ENCODE peak calls at places on chromosome 4, in seven cellular contexts. T is body of pancreas; I is mesenchymal stem cell; E is WERI-Rb-1; J is CD8-positive, alpha-beta T cell; U is transverse colon; D is PC-3. A is an unnamed sample.

GRCh38 chr4:13481569-13481968 is 2.6 kb downstream of the RAB28 start:
- DNase-seq in T (no peak), J (no peak), U (no peak), D (peak; percentile 30), E (no peak), I (peak; percentile 59), A (no peak)

GRCh38 chr4:145815027-145815612 is 123.5 kb downstream of the ZNF827 start:
- DNase-seq in J (no peak), D (no peak), I (no peak), E (no peak), T (no peak), U (no peak), A (no peak)

GRCh38 chr4:79964020-79964714 is 108.9 kb downstream of the ANTXR2 start:
- DNase-seq in J (no peak), I (peak; percentile 9), T (no peak), D (no peak), E (peak; percentile 25), U (no peak), A (no peak)

GRCh38 chr4:87058272-87059073 is 123.7 kb downstream of the AFF1 start:
- DNase-seq in U (no peak), I (peak; percentile 47), E (peak; percentile 78), T (no peak), D (peak; percentile 70), J (no peak), A (no peak)

GRCh38 chr4:88027611-88028608 is 20.5 kb downstream of the PKD2 start:
- DNase-seq in U (no peak), T (no peak), J (no peak), D (peak; percentile 57), E (no peak), I (peak; percentile 94), A (peak; percentile 91)

GRCh38 chr4:15925830-15926229 is 12.7 kb downstream of the FGFBP1 start:
- DNase-seq in E (no peak), J (no peak), U (no peak), D (no peak), I (no peak), T (no peak), A (no peak)

GRCh38 chr4:141853091-141853734 is 216.8 kb downstream of the IL15 start:
- DNase-seq in J (no peak), D (peak; percentile 98), E (no peak), U (peak; percentile 15), T (peak; percentile 70), I (no peak), A (peak; percentile 91)

GRCh38 chr4:151358266-151358665 is 32.9 kb upstream of the SH3D19 start:
- DNase-seq in E (no peak), T (no peak), I (no peak), U (no peak), D (no peak), J (no peak), A (no peak)

GRCh38 chr4:167117273-167117672 is 117.0 kb downstream of the SPOCK3 start:
- DNase-seq in E (no peak), I (no peak), T (no peak), J (no peak), U (no peak), D (no peak), A (peak; percentile 70)

GRCh38 chr4:3285558-3286334 is 7.1 kb upstream of the RGS12 start:
- DNase-seq in E (no peak), D (peak; percentile 46), T (peak; percentile 55), J (no peak), U (peak; percentile 59), I (peak; percentile 31), A (no peak)

GRCh38 chr4:149997881-149998421 is 80.3 kb upstream of the DCLK2 start:
- DNase-seq in T (peak; percentile 6), E (no peak), J (no peak), U (peak; percentile 27), D (peak; percentile 73), I (peak; percentile 51), A (peak; percentile 78)

GRCh38 chr4:7717161-7717560 is 222.5 kb downstream of the AFAP1 start:
- DNase-seq in U (no peak), J (no peak), D (no peak), T (no peak), I (no peak), E (no peak), A (no peak)

GRCh38 chr4:58749206-58749605 is 1639.0 kb upstream of the IGFBP7 start:
- DNase-seq in T (peak; percentile 34), E (no peak), D (peak; percentile 78), J (no peak), U (peak; percentile 73), I (no peak), A (no peak)

GRCh38 chr4:83691998-83692397 is 156.1 kb downstream of the GPAT3 start:
- DNase-seq in T (no peak), I (peak; percentile 9), E (no peak), D (peak; percentile 77), J (no peak), U (no peak), A (no peak)

GRCh38 chr4:184794470-184794869 is 31.3 kb downstream of the ACSL1 start:
- DNase-seq in E (no peak), J (no peak), T (no peak), D (no peak), I (no peak), U (no peak), A (no peak)

GRCh38 chr4:138555584-138555983 is 313.4 kb upstream of the SLC7A11 start:
- DNase-seq in U (no peak), J (no peak), E (peak; percentile 34), T (peak; percentile 31), D (peak; percentile 16), I (no peak), A (no peak)

GRCh38 chr4:8439914-8440490 is 521 bp downstream of the ACOX3 start:
- DNase-seq in J (no peak), E (peak; percentile 37), U (peak; percentile 26), T (no peak), I (no peak), D (no peak), A (no peak)

GRCh38 chr4:73222466-73223257 is 35.9 kb downstream of the ANKRD17 start:
- DNase-seq in J (peak; percentile 50), U (peak; percentile 46), D (peak; percentile 95), T (peak; percentile 90), E (peak; percentile 68), I (peak; percentile 97), A (peak; percentile 81)

GRCh38 chr4:140038031-140038533 is 115.9 kb downstream of the MAML3 start:
- DNase-seq in J (no peak), T (no peak), I (peak; percentile 46), D (peak; percentile 56), U (no peak), E (no peak), A (no peak)

GRCh38 chr4:26252349-26252748 is 68.5 kb upstream of the RBPJ start:
- DNase-seq in I (peak; percentile 25), E (no peak), T (no peak), U (no peak), D (peak; percentile 81), J (no peak), A (no peak)

GRCh38 chr4:82194329-82194728 is 179.5 kb downstream of the HNRNPD start:
- DNase-seq in I (no peak), J (no peak), E (no peak), D (no peak), U (no peak), T (no peak), A (no peak)

GRCh38 chr4:8516061-8516573 is 64.1 kb upstream of the GPR78 start:
- DNase-seq in I (peak; percentile 14), E (no peak), U (no peak), J (no peak), D (no peak), T (no peak), A (no peak)

GRCh38 chr4:122346036-122346435 is 32.8 kb upstream of the ADAD1 start:
- DNase-seq in E (no peak), D (peak; percentile 3), T (no peak), J (no peak), U (no peak), I (peak; percentile 14), A (no peak)

GRCh38 chr4:142129931-142130330 is 493.5 kb downstream of the IL15 start:
- DNase-seq in J (no peak), I (no peak), U (no peak), T (no peak), E (no peak), D (peak; percentile 53), A (peak; percentile 14)

GRCh38 chr4:138300616-138301015 is 58.5 kb upstream of the SLC7A11 start:
- DNase-seq in U (no peak), J (no peak), D (no peak), I (peak; percentile 50), T (no peak), E (no peak), A (no peak)

GRCh38 chr4:18813055-18813454 is 791.5 kb upstream of the LCORL start:
- DNase-seq in T (no peak), D (no peak), E (no peak), I (no peak), U (no peak), J (no peak), A (no peak)

GRCh38 chr4:123930971-123931370 is 534.4 kb downstream of the SPRY1 start:
- DNase-seq in J (no peak), D (no peak), U (no peak), T (no peak), E (no peak), I (peak; percentile 26), A (no peak)

GRCh38 chr4:37693030-37693429 is 6.9 kb upstream of the RELL1 start:
- DNase-seq in U (no peak), E (no peak), J (no peak), D (no peak), I (no peak), T (no peak), A (no peak)
- H3K27ac ChIP-seq in U (no peak overlapping the region), E (no peak overlapping the region), J (no peak overlapping the region), D (peak overlapping the region; percentile 50), I (peak overlapping the region; percentile 64), T (no peak overlapping the region), A (no peak overlapping the region)

GRCh38 chr4:95541094-95541493 is 7.7 kb downstream of the UNC5C start:
- DNase-seq in D (no peak), U (no peak), J (no peak), I (peak; percentile 64), T (no peak), E (no peak), A (no peak)
- H3K27ac ChIP-seq in D (no peak overlapping the region), U (no peak overlapping the region), J (no peak overlapping the region), I (no peak overlapping the region), T (no peak overlapping the region), E (no peak overlapping the region), A (no peak overlapping the region)

DNA sequence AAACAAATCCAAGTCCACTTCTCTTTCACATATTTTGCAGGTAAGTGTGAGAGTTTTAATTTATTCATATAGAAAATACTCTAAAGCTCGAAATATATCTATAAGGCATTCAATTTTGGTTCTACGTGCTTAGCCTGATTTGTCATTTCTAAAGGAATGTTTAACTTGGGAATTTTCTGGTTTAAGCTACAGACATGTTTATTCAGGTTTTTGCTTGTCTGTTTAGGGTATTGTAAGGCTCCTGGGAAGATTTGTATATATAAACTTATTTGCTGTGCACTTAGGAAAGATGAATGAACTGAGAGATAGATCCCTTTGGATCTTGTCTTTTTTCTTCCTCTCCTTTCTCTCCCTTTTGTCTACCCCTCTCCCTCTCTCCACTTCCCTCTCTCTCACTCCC is 185.9 kb upstream of the NEIL3 start:
- DNase-seq in T (no peak), D (no peak), J (no peak), U (no peak), I (no peak), E (no peak), A (no peak)
- H3K27ac ChIP-seq in T (no peak overlapping the region), D (no peak overlapping the region), J (no peak overlapping the region), U (no peak overlapping the region), I (no peak overlapping the region), E (no peak overlapping the region), A (peak overlapping the region; percentile 23)

DNA sequence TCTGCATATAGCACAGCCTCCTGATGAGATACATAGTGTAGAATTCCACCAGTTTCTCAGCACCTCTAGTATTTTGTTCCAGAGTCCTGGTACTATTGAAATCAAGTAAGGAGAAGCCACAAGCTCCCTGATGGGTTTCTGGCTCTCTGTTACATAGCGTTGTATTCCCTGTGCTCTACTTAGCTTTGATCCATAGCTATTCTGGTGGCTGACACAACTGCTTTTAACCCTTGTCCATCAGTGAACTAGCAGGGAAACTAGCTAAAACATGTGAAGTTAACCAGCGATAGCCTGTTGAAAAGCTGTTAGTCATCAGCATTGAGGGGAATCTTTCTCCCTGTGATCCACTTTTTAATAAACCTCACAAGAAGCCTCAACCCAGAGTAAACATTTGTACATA is 26.9 kb downstream of the NIPAL1 start:
- DNase-seq in D (no peak), J (no peak), U (no peak), E (no peak), T (no peak), I (no peak), A (no peak)
- H3K27ac ChIP-seq in D (no peak overlapping the region), J (no peak overlapping the region), U (no peak overlapping the region), E (no peak overlapping the region), T (no peak overlapping the region), I (no peak overlapping the region), A (no peak overlapping the region)

A was measured in epithelial cell of prostate.